ENCODE peak calls at places on chromosomes 12 and 14, in five cellular contexts. C is spleen, R is osteocyte, E is lower lobe of right lung, L is BJ. Y is an unnamed sample.

GRCh38 chr14:102986810-102987579 is 64.5 kb downstream of the AMN start:
- DNase-seq in E (no peak), L (no peak), R (no peak), C (peak; percentile 23), Y (peak; percentile 100)

GRCh38 chr12:4107436-4107878 is 166.1 kb upstream of the CCND2 start:
- DNase-seq in E (no peak), R (peak; percentile 53), C (no peak), L (no peak), Y (peak; percentile 71)

GRCh38 chr12:104605685-104606084 is 148.9 kb downstream of the CHST11 start:
- DNase-seq in L (peak; percentile 4), R (no peak), C (no peak), E (peak; percentile 87), Y (no peak)

GRCh38 chr12:96786808-96787207 is 120.2 kb upstream of the NEDD1 start:
- DNase-seq in C (no peak), E (no peak), R (no peak), L (no peak), Y (peak; percentile 24)

GRCh38 chr12:14952295-14952995 is 9.0 kb downstream of the ARHGDIB start:
- DNase-seq in C (peak; percentile 73), E (no peak), L (peak; percentile 93), R (no peak), Y (peak; percentile 99)

GRCh38 chr12:685388-685787 is 22.1 kb upstream of the NINJ2 start:
- DNase-seq in L (no peak), C (peak; percentile 85), R (no peak), E (no peak), Y (peak; percentile 86)

GRCh38 chr14:21070083-21070609 is at the start of gene ARHGEF40:
- DNase-seq in C (peak; percentile 88), L (no peak), E (peak; percentile 75), R (no peak), Y (no peak)

GRCh38 chr12:41348198-41348597 is 160.1 kb downstream of the PDZRN4 start:
- DNase-seq in R (no peak), L (no peak), E (no peak), C (no peak), Y (no peak)

GRCh38 chr14:79661762-79662161 is 549.5 kb downstream of the DIO2 start:
- DNase-seq in E (no peak), L (no peak), R (no peak), C (no peak), Y (peak; percentile 22)

GRCh38 chr12:46177842-46178608 is 90.8 kb downstream of the SLC38A1 start:
- DNase-seq in E (no peak), C (no peak), R (no peak), L (no peak), Y (no peak)

GRCh38 chr12:47554046-47554653 is 151.7 kb downstream of the RPAP3 start:
- DNase-seq in C (no peak), E (no peak), L (no peak), R (no peak), Y (no peak)

GRCh38 chr12:71958056-71958455 is 19.4 kb downstream of the TPH2 start:
- DNase-seq in C (no peak), E (no peak), L (peak; percentile 21), R (no peak), Y (no peak)

GRCh38 chr14:68848253-68848652 is 55.4 kb upstream of the ZFP36L1 start:
- DNase-seq in R (no peak), E (no peak), C (no peak), L (no peak), Y (no peak)

GRCh38 chr12:121946313-121947025 is 28.1 kb downstream of the CFAP251 start:
- DNase-seq in C (no peak), L (no peak), R (no peak), E (no peak), Y (no peak)

GRCh38 chr12:84697141-84697540 is 215.5 kb downstream of the SLC6A15 start:
- DNase-seq in L (peak; percentile 79), E (no peak), C (no peak), R (no peak), Y (no peak)

GRCh38 chr14:37234222-37234621 is 36.5 kb downstream of the MIPOL1 start:
- DNase-seq in C (no peak), R (no peak), L (no peak), E (no peak), Y (no peak)

GRCh38 chr12:94203796-94204195 is 55.4 kb downstream of the PLXNC1 start:
- DNase-seq in C (no peak), R (no peak), L (no peak), E (no peak), Y (no peak)

GRCh38 chr12:123643911-123644310 is 10.3 kb downstream of the GTF2H3 start:
- DNase-seq in E (no peak), L (no peak), C (no peak), R (no peak), Y (peak; percentile 12)

GRCh38 chr12:111488271-111488670 is 82.5 kb downstream of the SH2B3 start:
- DNase-seq in L (no peak), C (no peak), R (no peak), E (no peak), Y (no peak)

GRCh38 chr14:100332797-100333196 is 9.7 kb downstream of the SLC25A47 start:
- DNase-seq in C (no peak), L (no peak), E (peak; percentile 41), R (no peak), Y (no peak)

GRCh38 chr14:64736271-64737131 is 32.3 kb downstream of the PLEKHG3 start:
- DNase-seq in E (peak; percentile 40), L (no peak), C (peak; percentile 64), R (no peak), Y (no peak)

GRCh38 chr12:182381-182883 is 31.5 kb downstream of the SLC6A12 start:
- DNase-seq in E (peak; percentile 34), L (no peak), R (no peak), C (peak; percentile 58), Y (peak; percentile 84)

GRCh38 chr14:95518045-95518751 is 1.7 kb upstream of the SYNE3 start:
- DNase-seq in C (peak; percentile 58), L (no peak), E (no peak), R (no peak), Y (peak; percentile 38)

GRCh38 chr12:109250523-109250922 is 58.6 kb downstream of the FOXN4 start:
- DNase-seq in C (no peak), L (no peak), R (no peak), E (no peak), Y (no peak)

DNA sequence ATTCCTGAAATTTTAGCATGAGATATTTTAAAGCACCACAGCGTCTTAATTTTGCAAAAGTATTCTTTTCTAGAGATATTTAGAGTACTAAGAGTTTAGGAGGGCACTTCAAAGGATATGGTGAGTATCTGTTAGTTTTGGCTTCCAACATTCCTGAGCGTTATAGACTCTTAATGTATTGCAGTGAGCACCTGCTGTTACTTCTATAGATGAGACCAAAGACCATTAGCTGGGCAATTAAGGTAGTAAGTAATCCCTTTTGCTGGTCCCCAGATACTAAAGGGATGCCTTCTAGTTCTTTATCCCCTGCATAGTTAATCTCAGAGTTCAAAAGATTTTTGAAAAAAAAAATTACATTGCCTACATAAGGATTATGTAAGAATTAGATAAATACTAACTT is 975.6 kb downstream of the GALC start:
- DNase-seq in C (no peak), L (no peak), E (no peak), R (no peak), Y (no peak)
- TF ChIP-seq CTCF in C (no peak), L (no peak), E (no peak), R (no peak), Y (no peak)

GRCh38 chr12:49646871-49647270 is 23.5 kb downstream of the PRPF40B start:
- DNase-seq in R (no peak), L (no peak), C (no peak), E (no peak), Y (no peak)
- TF ChIP-seq CTCF in R (no peak), L (no peak), C (no peak), E (no peak), Y (no peak)

DNA sequence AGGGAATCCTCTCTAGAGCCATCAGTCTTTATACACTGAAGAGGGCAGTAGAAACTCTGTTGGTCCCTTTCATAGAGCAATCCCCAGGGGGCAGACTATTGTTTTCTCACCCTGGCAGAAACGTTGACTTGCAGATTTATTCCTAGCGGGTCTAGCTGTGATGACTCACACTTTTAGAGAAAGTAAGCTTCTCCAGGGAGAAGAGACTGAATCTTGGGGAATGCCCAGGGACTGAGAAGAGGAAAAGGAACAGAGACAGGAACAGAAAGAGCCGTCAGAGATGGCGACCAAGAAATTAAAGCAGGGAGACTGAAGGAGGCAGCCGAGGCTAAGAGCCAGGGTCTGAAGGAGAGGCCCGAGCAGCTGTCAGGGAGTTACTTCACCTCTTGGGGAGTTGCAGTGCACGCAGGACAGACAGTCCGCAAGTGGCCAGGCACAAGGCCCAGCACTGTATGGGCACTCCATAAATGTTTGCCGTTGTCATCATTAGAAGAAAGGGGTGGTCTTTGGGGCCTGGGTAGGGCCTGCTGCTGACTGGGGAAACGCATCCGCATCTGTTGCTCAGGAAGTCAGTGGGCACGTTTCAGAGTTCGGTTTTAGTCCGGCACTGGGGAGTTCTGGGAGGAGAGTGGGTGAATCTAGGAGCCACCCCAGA is 13.0 kb downstream of the PLEKHG6 start:
- DNase-seq in L (peak; percentile 74), E (no peak), C (peak; percentile 79), R (no peak), Y (peak; percentile 90)
- TF ChIP-seq CTCF in L (peak; percentile 75), E (peak; percentile 58), C (peak; percentile 68), R (peak; percentile 63), Y (peak; percentile 41)

GRCh38 chr12:103327676-103328075 is 168.1 kb downstream of the C12orf42 start:
- DNase-seq in R (no peak), C (no peak), L (no peak), E (no peak), Y (no peak)

GRCh38 chr12:103330672-103331071 is 165.1 kb downstream of the C12orf42 start:
- DNase-seq in C (no peak), R (no peak), E (no peak), L (no peak), Y (no peak)

GRCh38 chr12:103331643-103332042 is 164.1 kb downstream of the C12orf42 start:
- DNase-seq in R (no peak), C (no peak), L (no peak), E (no peak), Y (no peak)

GRCh38 chr12:103326190-103326589 is 169.6 kb downstream of the C12orf42 start:
- DNase-seq in R (no peak), E (no peak), L (no peak), C (no peak), Y (peak; percentile 4)
- TF ChIP-seq CTCF in R (no peak), E (peak; percentile 14), L (no peak), C (peak; percentile 44), Y (peak; percentile 12)

GRCh38 chr14:104139460-104140212 is 1.2 kb downstream of the KIF26A start:
- DNase-seq in R (no peak), L (no peak), E (peak; percentile 41), C (peak; percentile 70), Y (no peak)
- TF ChIP-seq CTCF in R (no peak), L (no peak), E (no peak), C (no peak), Y (no peak)

DNA sequence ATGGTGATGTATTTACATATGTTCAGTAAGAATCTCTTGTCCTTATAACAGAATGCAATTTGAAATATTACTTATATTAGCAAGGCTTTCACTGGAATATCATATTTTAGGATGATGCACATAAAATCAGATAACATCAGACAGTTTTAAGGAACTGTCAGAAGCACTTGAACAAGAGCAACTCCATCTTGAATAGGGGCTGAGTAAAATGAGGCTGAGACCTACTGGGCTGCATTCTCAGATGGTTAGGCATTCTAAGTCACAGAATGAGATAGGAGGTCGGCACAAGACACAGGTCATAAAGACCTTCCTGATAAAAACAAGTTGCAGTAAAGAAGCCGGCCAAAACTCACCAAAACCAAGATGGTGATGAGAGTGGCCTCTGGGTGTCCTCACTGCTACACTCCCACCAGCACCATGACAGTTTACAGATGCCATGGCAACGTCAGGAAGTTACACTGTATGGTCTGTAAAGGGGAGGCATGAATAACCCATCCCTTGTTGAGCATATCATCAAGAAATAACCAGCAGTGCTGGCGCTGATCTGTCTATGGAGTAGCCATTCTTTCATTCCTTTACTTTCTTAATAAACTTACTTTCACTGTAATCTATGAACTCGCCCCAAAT is 27.6 kb upstream of the ETV6 start:
- DNase-seq in L (no peak), C (no peak), R (no peak), E (no peak), Y (no peak)
- TF ChIP-seq CTCF in L (no peak), C (no peak), R (no peak), E (no peak), Y (no peak)

Y was measured in bronchial epithelial cell.